ENCODE peak calls at places on chromosomes 11 and 22, in eight cellular contexts. J is lung, F is NCI-H460, S is NCI-H524, C is type B pancreatic cell, D is T-cell, B is epithelial cell of esophagus, Q is psoas muscle. G is an unnamed sample.

GRCh38 chr11:126083829-126084607 is 21.4 kb upstream of the CDON start:
- DNase-seq in J (no peak), F (no peak), S (no peak), C (no peak), D (peak), B (no peak), Q (no peak), G (peak)

GRCh38 chr11:106087815-106088435 is 10.5 kb downstream of the AASDHPPT start:
- DNase-seq in J (no peak), F (peak), S (peak), C (no peak), D (peak), B (peak), Q (no peak), G (peak)

GRCh38 chr11:64339754-64340408 is at the start of gene CCDC88B:
- DNase-seq in J (peak), F (no peak), S (no peak), C (no peak), D (peak), B (no peak), Q (peak), G (peak)

GRCh38 chr22:42680648-42681047 is 31.5 kb upstream of the CYB5R3 start:
- DNase-seq in J (no peak), F (peak), S (no peak), C (no peak), D (no peak), B (peak), Q (no peak), G (no peak)

GRCh38 chr11:69837791-69838190 is 18.6 kb upstream of the FGF3 start:
- DNase-seq in J (no peak), F (no peak), S (no peak), C (no peak), D (no peak), B (no peak), Q (no peak), G (no peak)

GRCh38 chr11:20417771-20418170 is 30.3 kb downstream of the PRMT3 start:
- DNase-seq in J (no peak), F (no peak), S (no peak), C (no peak), D (no peak), B (no peak), Q (no peak), G (no peak)

GRCh38 chr11:116688202-116688540 is 84.6 kb downstream of the BUD13 start:
- DNase-seq in J (no peak), F (no peak), S (no peak), C (no peak), D (no peak), B (no peak), Q (no peak), G (no peak)

GRCh38 chr22:41589260-41589600 is 410 bp downstream of the PMM1 start:
- DNase-seq in J (peak), F (no peak), S (no peak), C (no peak), D (peak), B (no peak), Q (no peak), G (no peak)

GRCh38 chr11:70942593-70942992 is 309.8 kb downstream of the SHANK2 start:
- DNase-seq in J (no peak), F (no peak), S (no peak), C (no peak), D (no peak), B (no peak), Q (no peak), G (no peak)

GRCh38 chr11:1563149-1563638 is 8.9 kb downstream of the DUSP8 start:
- DNase-seq in J (no peak), F (no peak), S (no peak), C (peak), D (no peak), B (no peak), Q (peak), G (no peak)

GRCh38 chr11:128473631-128474030 is 113.7 kb downstream of the ETS1 start:
- DNase-seq in J (no peak), F (no peak), S (no peak), C (no peak), D (no peak), B (no peak), Q (no peak), G (peak)

GRCh38 chr22:47219789-47220188 is 457.3 kb downstream of the TBC1D22A start:
- DNase-seq in J (no peak), F (no peak), S (no peak), C (no peak), D (no peak), B (no peak), Q (no peak), G (no peak)

GRCh38 chr22:50317178-50317577 is 9.6 kb downstream of the DENND6B start:
- DNase-seq in J (no peak), F (no peak), S (no peak), C (no peak), D (no peak), B (no peak), Q (no peak), G (no peak)

GRCh38 chr11:65184146-65184545 is 2.4 kb downstream of the CAPN1 start:
- DNase-seq in J (no peak), F (no peak), S (no peak), C (no peak), D (no peak), B (no peak), Q (no peak), G (no peak)

GRCh38 chr22:46076651-46077339 is 73.5 kb upstream of the PPARA start:
- DNase-seq in J (peak), F (no peak), S (no peak), C (no peak), D (no peak), B (peak), Q (peak), G (no peak)

GRCh38 chr11:80596291-80596810 is 1155.5 kb upstream of the TENM4 start:
- DNase-seq in J (no peak), F (no peak), S (no peak), C (no peak), D (no peak), B (peak), Q (no peak), G (no peak)

GRCh38 chr11:116910378-116910777 is 73.0 kb upstream of the APOA1 start:
- DNase-seq in J (no peak), F (no peak), S (no peak), C (no peak), D (no peak), B (no peak), Q (no peak), G (no peak)

GRCh38 chr11:111905391-111905790 is 6.2 kb downstream of the CRYAB start:
- DNase-seq in J (no peak), F (no peak), S (no peak), C (no peak), D (no peak), B (no peak), Q (no peak), G (no peak)

GRCh38 chr22:49084203-49084602 is 743.5 kb downstream of the BRD1 start:
- DNase-seq in J (no peak), F (no peak), S (no peak), C (no peak), D (no peak), B (no peak), Q (peak), G (no peak)

GRCh38 chr11:34508514-34508913 is 5.1 kb downstream of the ELF5 start:
- DNase-seq in J (no peak), F (no peak), S (no peak), C (no peak), D (no peak), B (no peak), Q (no peak), G (no peak)

GRCh38 chr11:77345621-77346020 is 44.1 kb upstream of the GDPD4 start:
- DNase-seq in J (no peak), F (no peak), S (no peak), C (no peak), D (no peak), B (no peak), Q (no peak), G (no peak)

GRCh38 chr11:128298271-128298670 is 289.1 kb downstream of the ETS1 start:
- DNase-seq in J (no peak), F (no peak), S (no peak), C (no peak), D (no peak), B (no peak), Q (no peak), G (no peak)

GRCh38 chr11:94740975-94741707 is 27.0 kb upstream of the AMOTL1 start:
- DNase-seq in J (no peak), F (peak), S (peak), C (no peak), D (no peak), B (peak), Q (peak), G (peak)

GRCh38 chr22:19764050-19764593 is 3.5 kb downstream of the TBX1 start:
- DNase-seq in J (no peak), F (no peak), S (no peak), C (no peak), D (no peak), B (no peak), Q (no peak), G (no peak)

GRCh38 chr11:2305862-2306823 is 4.3 kb downstream of the TSPAN32 start:
- DNase-seq in J (peak), F (no peak), S (no peak), C (peak), D (no peak), B (no peak), Q (peak), G (peak)

GRCh38 chr11:118522571-118523072 is 4.7 kb upstream of the TTC36 start:
- DNase-seq in J (no peak), F (peak), S (peak), C (no peak), D (no peak), B (peak), Q (no peak), G (no peak)

GRCh38 chr11:21888814-21889213 is 304.1 kb upstream of the ANO5 start:
- DNase-seq in J (no peak), F (peak), S (no peak), C (no peak), D (no peak), B (peak), Q (no peak), G (no peak)

GRCh38 chr11:1422481-1422880 is 32.7 kb downstream of the BRSK2 start:
- DNase-seq in J (no peak), F (no peak), S (no peak), C (no peak), D (no peak), B (no peak), Q (no peak), G (no peak)

GRCh38 chr22:44571566-44572413 is 73.8 kb upstream of the RTL6 start:
- DNase-seq in J (no peak), F (no peak), S (peak), C (peak), D (no peak), B (no peak), Q (peak), G (no peak)

GRCh38 chr11:2779499-2779980 is 79.7 kb upstream of the KCNQ1OT1 start:
- DNase-seq in J (no peak), F (no peak), S (no peak), C (peak), D (no peak), B (no peak), Q (no peak), G (no peak)

G was measured in stimulated activated naive CD4-positive, alpha-beta T cell.